ENCODE peak calls at places on chromosomes 3 and 15, in ten cellular contexts. One of them, this sample, is unnamed.

GRCh38 chr3:121175083-121175482 is 267.1 kb downstream of the STXBP5L start:
- DNase-seq in left ventricle myocardium inferior: no peak
- DNase-seq in iris pigment epithelial cell: no peak
- DNase-seq in foreskin melanocyte: no peak
- DNase-seq in colonic mucosa: no peak
- DNase-seq in stimulated activated CD8-positive, alpha-beta memory T cell treated with anti-CD3 and anti-CD28 coated beads, Interleukin-4, amount 100 ng/mL, for 1 hour: no peak
- DNase-seq in CD8-positive, alpha-beta memory T cell: no peak
- DNase-seq in H9: no peak
- DNase-seq in activated CD8-positive, alpha-beta memory T cell treated with anti-CD3 and anti-CD28 coated beads for 24 hours: no peak
- DNase-seq in activated T-cell treated with anti-CD3 and anti-CD28 coated beads for 1 hour: no peak
- DNase-seq in this sample: no peak

GRCh38 chr15:29871401-29871800 is 49.1 kb upstream of the TJP1 start:
- DNase-seq in left ventricle myocardium inferior: peak; percentile 65
- DNase-seq in iris pigment epithelial cell: no peak
- DNase-seq in foreskin melanocyte: peak; percentile 13
- DNase-seq in colonic mucosa: no peak
- DNase-seq in stimulated activated CD8-positive, alpha-beta memory T cell treated with anti-CD3 and anti-CD28 coated beads, Interleukin-4, amount 100 ng/mL, for 1 hour: no peak
- DNase-seq in CD8-positive, alpha-beta memory T cell: no peak
- DNase-seq in H9: no peak
- DNase-seq in activated CD8-positive, alpha-beta memory T cell treated with anti-CD3 and anti-CD28 coated beads for 24 hours: no peak
- DNase-seq in activated T-cell treated with anti-CD3 and anti-CD28 coated beads for 1 hour: no peak
- DNase-seq in this sample: no peak

GRCh38 chr3:123283074-123283473 is 81.3 kb downstream of the SEC22A start:
- DNase-seq in left ventricle myocardium inferior: no peak
- DNase-seq in iris pigment epithelial cell: no peak
- DNase-seq in foreskin melanocyte: no peak
- DNase-seq in colonic mucosa: no peak
- DNase-seq in stimulated activated CD8-positive, alpha-beta memory T cell treated with anti-CD3 and anti-CD28 coated beads, Interleukin-4, amount 100 ng/mL, for 1 hour: no peak
- DNase-seq in CD8-positive, alpha-beta memory T cell: no peak
- DNase-seq in H9: no peak
- DNase-seq in activated CD8-positive, alpha-beta memory T cell treated with anti-CD3 and anti-CD28 coated beads for 24 hours: no peak
- DNase-seq in activated T-cell treated with anti-CD3 and anti-CD28 coated beads for 1 hour: no peak
- DNase-seq in this sample: no peak

GRCh38 chr15:29092376-29093064 is 177.1 kb downstream of the NSMCE3 start:
- DNase-seq in left ventricle myocardium inferior: no peak
- DNase-seq in iris pigment epithelial cell: no peak
- DNase-seq in foreskin melanocyte: no peak
- DNase-seq in colonic mucosa: no peak
- DNase-seq in stimulated activated CD8-positive, alpha-beta memory T cell treated with anti-CD3 and anti-CD28 coated beads, Interleukin-4, amount 100 ng/mL, for 1 hour: no peak
- DNase-seq in CD8-positive, alpha-beta memory T cell: no peak
- DNase-seq in H9: no peak
- DNase-seq in activated CD8-positive, alpha-beta memory T cell treated with anti-CD3 and anti-CD28 coated beads for 24 hours: no peak
- DNase-seq in activated T-cell treated with anti-CD3 and anti-CD28 coated beads for 1 hour: no peak
- DNase-seq in this sample: no peak

GRCh38 chr3:116064646-116065045 is 380.6 kb downstream of the LSAMP start:
- DNase-seq in left ventricle myocardium inferior: no peak
- DNase-seq in iris pigment epithelial cell: peak; percentile 15
- DNase-seq in foreskin melanocyte: no peak
- DNase-seq in colonic mucosa: no peak
- DNase-seq in stimulated activated CD8-positive, alpha-beta memory T cell treated with anti-CD3 and anti-CD28 coated beads, Interleukin-4, amount 100 ng/mL, for 1 hour: no peak
- DNase-seq in CD8-positive, alpha-beta memory T cell: no peak
- DNase-seq in H9: no peak
- DNase-seq in activated CD8-positive, alpha-beta memory T cell treated with anti-CD3 and anti-CD28 coated beads for 24 hours: no peak
- DNase-seq in activated T-cell treated with anti-CD3 and anti-CD28 coated beads for 1 hour: no peak
- DNase-seq in this sample: no peak

GRCh38 chr15:95347846-95348245 is 982.7 kb upstream of the NR2F2 start:
- DNase-seq in left ventricle myocardium inferior: no peak
- DNase-seq in iris pigment epithelial cell: no peak
- DNase-seq in foreskin melanocyte: no peak
- DNase-seq in colonic mucosa: no peak
- DNase-seq in stimulated activated CD8-positive, alpha-beta memory T cell treated with anti-CD3 and anti-CD28 coated beads, Interleukin-4, amount 100 ng/mL, for 1 hour: no peak
- DNase-seq in CD8-positive, alpha-beta memory T cell: no peak
- DNase-seq in H9: peak; percentile 35
- DNase-seq in activated CD8-positive, alpha-beta memory T cell treated with anti-CD3 and anti-CD28 coated beads for 24 hours: no peak
- DNase-seq in activated T-cell treated with anti-CD3 and anti-CD28 coated beads for 1 hour: no peak
- DNase-seq in this sample: no peak

GRCh38 chr3:160804762-160805161 is 48.7 kb downstream of the PPM1L start:
- DNase-seq in left ventricle myocardium inferior: peak; percentile 48
- DNase-seq in iris pigment epithelial cell: no peak
- DNase-seq in foreskin melanocyte: peak; percentile 35
- DNase-seq in colonic mucosa: no peak
- DNase-seq in stimulated activated CD8-positive, alpha-beta memory T cell treated with anti-CD3 and anti-CD28 coated beads, Interleukin-4, amount 100 ng/mL, for 1 hour: no peak
- DNase-seq in CD8-positive, alpha-beta memory T cell: no peak
- DNase-seq in H9: no peak
- DNase-seq in activated CD8-positive, alpha-beta memory T cell treated with anti-CD3 and anti-CD28 coated beads for 24 hours: no peak
- DNase-seq in activated T-cell treated with anti-CD3 and anti-CD28 coated beads for 1 hour: no peak
- DNase-seq in this sample: no peak

GRCh38 chr15:53586815-53587214 is 172.6 kb downstream of the WDR72 start:
- DNase-seq in left ventricle myocardium inferior: no peak
- DNase-seq in iris pigment epithelial cell: no peak
- DNase-seq in foreskin melanocyte: peak; percentile 75
- DNase-seq in colonic mucosa: peak; percentile 80
- DNase-seq in stimulated activated CD8-positive, alpha-beta memory T cell treated with anti-CD3 and anti-CD28 coated beads, Interleukin-4, amount 100 ng/mL, for 1 hour: no peak
- DNase-seq in CD8-positive, alpha-beta memory T cell: no peak
- DNase-seq in H9: peak; percentile 81
- DNase-seq in activated CD8-positive, alpha-beta memory T cell treated with anti-CD3 and anti-CD28 coated beads for 24 hours: no peak
- DNase-seq in activated T-cell treated with anti-CD3 and anti-CD28 coated beads for 1 hour: no peak
- DNase-seq in this sample: peak; percentile 0

GRCh38 chr3:12440927-12441326 is 43.4 kb upstream of the TSEN2 start:
- DNase-seq in left ventricle myocardium inferior: peak; percentile 75
- DNase-seq in iris pigment epithelial cell: peak; percentile 30
- DNase-seq in foreskin melanocyte: no peak
- DNase-seq in colonic mucosa: no peak
- DNase-seq in stimulated activated CD8-positive, alpha-beta memory T cell treated with anti-CD3 and anti-CD28 coated beads, Interleukin-4, amount 100 ng/mL, for 1 hour: no peak
- DNase-seq in CD8-positive, alpha-beta memory T cell: no peak
- DNase-seq in H9: peak; percentile 43
- DNase-seq in activated CD8-positive, alpha-beta memory T cell treated with anti-CD3 and anti-CD28 coated beads for 24 hours: no peak
- DNase-seq in activated T-cell treated with anti-CD3 and anti-CD28 coated beads for 1 hour: no peak
- DNase-seq in this sample: no peak

GRCh38 chr3:184386047-184386806 is 6.4 kb downstream of the CHRD start:
- DNase-seq in left ventricle myocardium inferior: no peak
- DNase-seq in iris pigment epithelial cell: no peak
- DNase-seq in foreskin melanocyte: no peak
- DNase-seq in colonic mucosa: no peak
- DNase-seq in stimulated activated CD8-positive, alpha-beta memory T cell treated with anti-CD3 and anti-CD28 coated beads, Interleukin-4, amount 100 ng/mL, for 1 hour: no peak
- DNase-seq in CD8-positive, alpha-beta memory T cell: no peak
- DNase-seq in H9: peak; percentile 46
- DNase-seq in activated CD8-positive, alpha-beta memory T cell treated with anti-CD3 and anti-CD28 coated beads for 24 hours: no peak
- DNase-seq in activated T-cell treated with anti-CD3 and anti-CD28 coated beads for 1 hour: no peak
- DNase-seq in this sample: no peak

GRCh38 chr3:127482216-127483004 is 108.1 kb downstream of the TPRA1 start:
- DNase-seq in left ventricle myocardium inferior: no peak
- DNase-seq in iris pigment epithelial cell: no peak
- DNase-seq in foreskin melanocyte: no peak
- DNase-seq in colonic mucosa: no peak
- DNase-seq in stimulated activated CD8-positive, alpha-beta memory T cell treated with anti-CD3 and anti-CD28 coated beads, Interleukin-4, amount 100 ng/mL, for 1 hour: no peak
- DNase-seq in CD8-positive, alpha-beta memory T cell: no peak
- DNase-seq in H9: peak; percentile 5
- DNase-seq in activated CD8-positive, alpha-beta memory T cell treated with anti-CD3 and anti-CD28 coated beads for 24 hours: peak; percentile 51
- DNase-seq in activated T-cell treated with anti-CD3 and anti-CD28 coated beads for 1 hour: no peak
- DNase-seq in this sample: no peak

GRCh38 chr15:90646662-90647305 is 70.4 kb upstream of the BLM start:
- DNase-seq in left ventricle myocardium inferior: no peak
- DNase-seq in iris pigment epithelial cell: no peak
- DNase-seq in foreskin melanocyte: no peak
- DNase-seq in colonic mucosa: no peak
- DNase-seq in stimulated activated CD8-positive, alpha-beta memory T cell treated with anti-CD3 and anti-CD28 coated beads, Interleukin-4, amount 100 ng/mL, for 1 hour: no peak
- DNase-seq in CD8-positive, alpha-beta memory T cell: no peak
- DNase-seq in H9: no peak
- DNase-seq in activated CD8-positive, alpha-beta memory T cell treated with anti-CD3 and anti-CD28 coated beads for 24 hours: no peak
- DNase-seq in activated T-cell treated with anti-CD3 and anti-CD28 coated beads for 1 hour: no peak
- DNase-seq in this sample: no peak

GRCh38 chr15:48373855-48374421 is 42.7 kb downstream of the DUT start:
- DNase-seq in left ventricle myocardium inferior: peak; percentile 23
- DNase-seq in iris pigment epithelial cell: peak; percentile 95
- DNase-seq in foreskin melanocyte: no peak
- DNase-seq in colonic mucosa: no peak
- DNase-seq in stimulated activated CD8-positive, alpha-beta memory T cell treated with anti-CD3 and anti-CD28 coated beads, Interleukin-4, amount 100 ng/mL, for 1 hour: no peak
- DNase-seq in CD8-positive, alpha-beta memory T cell: no peak
- DNase-seq in H9: no peak
- DNase-seq in activated CD8-positive, alpha-beta memory T cell treated with anti-CD3 and anti-CD28 coated beads for 24 hours: no peak
- DNase-seq in activated T-cell treated with anti-CD3 and anti-CD28 coated beads for 1 hour: no peak
- DNase-seq in this sample: no peak

GRCh38 chr3:8491750-8492149 is 9.9 kb upstream of the LMCD1 start:
- DNase-seq in left ventricle myocardium inferior: peak; percentile 59
- DNase-seq in iris pigment epithelial cell: no peak
- DNase-seq in foreskin melanocyte: no peak
- DNase-seq in colonic mucosa: peak; percentile 29
- DNase-seq in stimulated activated CD8-positive, alpha-beta memory T cell treated with anti-CD3 and anti-CD28 coated beads, Interleukin-4, amount 100 ng/mL, for 1 hour: no peak
- DNase-seq in CD8-positive, alpha-beta memory T cell: no peak
- DNase-seq in H9: no peak
- DNase-seq in activated CD8-positive, alpha-beta memory T cell treated with anti-CD3 and anti-CD28 coated beads for 24 hours: no peak
- DNase-seq in activated T-cell treated with anti-CD3 and anti-CD28 coated beads for 1 hour: no peak
- DNase-seq in this sample: no peak

GRCh38 chr3:20079621-20080020 is 39.4 kb downstream of the KAT2B start:
- DNase-seq in left ventricle myocardium inferior: no peak
- DNase-seq in iris pigment epithelial cell: no peak
- DNase-seq in foreskin melanocyte: no peak
- DNase-seq in colonic mucosa: no peak
- DNase-seq in stimulated activated CD8-positive, alpha-beta memory T cell treated with anti-CD3 and anti-CD28 coated beads, Interleukin-4, amount 100 ng/mL, for 1 hour: no peak
- DNase-seq in CD8-positive, alpha-beta memory T cell: no peak
- DNase-seq in H9: no peak
- DNase-seq in activated CD8-positive, alpha-beta memory T cell treated with anti-CD3 and anti-CD28 coated beads for 24 hours: no peak
- DNase-seq in activated T-cell treated with anti-CD3 and anti-CD28 coated beads for 1 hour: no peak
- DNase-seq in this sample: no peak

GRCh38 chr15:59691194-59691805 is 2.2 kb upstream of the BNIP2 start:
- DNase-seq in left ventricle myocardium inferior: no peak
- DNase-seq in iris pigment epithelial cell: peak; percentile 53
- DNase-seq in foreskin melanocyte: peak; percentile 41
- DNase-seq in colonic mucosa: peak; percentile 55
- DNase-seq in stimulated activated CD8-positive, alpha-beta memory T cell treated with anti-CD3 and anti-CD28 coated beads, Interleukin-4, amount 100 ng/mL, for 1 hour: peak; percentile 17
- DNase-seq in CD8-positive, alpha-beta memory T cell: no peak
- DNase-seq in H9: no peak
- DNase-seq in activated CD8-positive, alpha-beta memory T cell treated with anti-CD3 and anti-CD28 coated beads for 24 hours: no peak
- DNase-seq in activated T-cell treated with anti-CD3 and anti-CD28 coated beads for 1 hour: peak; percentile 33
- DNase-seq in this sample: no peak

GRCh38 chr3:181709537-181710279 is 2.0 kb upstream of the SOX2 start:
- DNase-seq in left ventricle myocardium inferior: peak; percentile 62
- DNase-seq in iris pigment epithelial cell: peak; percentile 55
- DNase-seq in foreskin melanocyte: no peak
- DNase-seq in colonic mucosa: peak; percentile 82
- DNase-seq in stimulated activated CD8-positive, alpha-beta memory T cell treated with anti-CD3 and anti-CD28 coated beads, Interleukin-4, amount 100 ng/mL, for 1 hour: peak; percentile 21
- DNase-seq in CD8-positive, alpha-beta memory T cell: peak; percentile 36
- DNase-seq in H9: peak; percentile 75
- DNase-seq in activated CD8-positive, alpha-beta memory T cell treated with anti-CD3 and anti-CD28 coated beads for 24 hours: peak; percentile 80
- DNase-seq in activated T-cell treated with anti-CD3 and anti-CD28 coated beads for 1 hour: peak; percentile 52
- DNase-seq in this sample: no peak

GRCh38 chr3:142056656-142057330 is 92.6 kb downstream of the TFDP2 start:
- DNase-seq in left ventricle myocardium inferior: no peak
- DNase-seq in iris pigment epithelial cell: no peak
- DNase-seq in foreskin melanocyte: no peak
- DNase-seq in colonic mucosa: no peak
- DNase-seq in stimulated activated CD8-positive, alpha-beta memory T cell treated with anti-CD3 and anti-CD28 coated beads, Interleukin-4, amount 100 ng/mL, for 1 hour: no peak
- DNase-seq in CD8-positive, alpha-beta memory T cell: no peak
- DNase-seq in H9: no peak
- DNase-seq in activated CD8-positive, alpha-beta memory T cell treated with anti-CD3 and anti-CD28 coated beads for 24 hours: no peak
- DNase-seq in activated T-cell treated with anti-CD3 and anti-CD28 coated beads for 1 hour: no peak
- DNase-seq in this sample: no peak

GRCh38 chr3:127180859-127181258 is 12.1 kb upstream of the PRR23E start:
- DNase-seq in left ventricle myocardium inferior: no peak
- DNase-seq in iris pigment epithelial cell: no peak
- DNase-seq in foreskin melanocyte: no peak
- DNase-seq in colonic mucosa: peak; percentile 9
- DNase-seq in stimulated activated CD8-positive, alpha-beta memory T cell treated with anti-CD3 and anti-CD28 coated beads, Interleukin-4, amount 100 ng/mL, for 1 hour: no peak
- DNase-seq in CD8-positive, alpha-beta memory T cell: no peak
- DNase-seq in H9: no peak
- DNase-seq in activated CD8-positive, alpha-beta memory T cell treated with anti-CD3 and anti-CD28 coated beads for 24 hours: no peak
- DNase-seq in activated T-cell treated with anti-CD3 and anti-CD28 coated beads for 1 hour: no peak
- DNase-seq in this sample: no peak

GRCh38 chr3:136141891-136142290 is 54.2 kb downstream of the MSL2 start:
- DNase-seq in left ventricle myocardium inferior: no peak
- DNase-seq in iris pigment epithelial cell: no peak
- DNase-seq in foreskin melanocyte: no peak
- DNase-seq in colonic mucosa: no peak
- DNase-seq in stimulated activated CD8-positive, alpha-beta memory T cell treated with anti-CD3 and anti-CD28 coated beads, Interleukin-4, amount 100 ng/mL, for 1 hour: no peak
- DNase-seq in CD8-positive, alpha-beta memory T cell: no peak
- DNase-seq in H9: no peak
- DNase-seq in activated CD8-positive, alpha-beta memory T cell treated with anti-CD3 and anti-CD28 coated beads for 24 hours: no peak
- DNase-seq in activated T-cell treated with anti-CD3 and anti-CD28 coated beads for 1 hour: no peak
- DNase-seq in this sample: no peak

GRCh38 chr3:10204921-10205320 is 40.2 kb downstream of the IRAK2 start:
- DNase-seq in left ventricle myocardium inferior: no peak
- DNase-seq in iris pigment epithelial cell: no peak
- DNase-seq in foreskin melanocyte: no peak
- DNase-seq in colonic mucosa: no peak
- DNase-seq in stimulated activated CD8-positive, alpha-beta memory T cell treated with anti-CD3 and anti-CD28 coated beads, Interleukin-4, amount 100 ng/mL, for 1 hour: no peak
- DNase-seq in CD8-positive, alpha-beta memory T cell: no peak
- DNase-seq in H9: no peak
- DNase-seq in activated CD8-positive, alpha-beta memory T cell treated with anti-CD3 and anti-CD28 coated beads for 24 hours: no peak
- DNase-seq in activated T-cell treated with anti-CD3 and anti-CD28 coated beads for 1 hour: no peak
- DNase-seq in this sample: no peak

GRCh38 chr3:38460377-38461085 is 6.8 kb downstream of the ACVR2B start:
- DNase-seq in left ventricle myocardium inferior: no peak
- DNase-seq in iris pigment epithelial cell: no peak
- DNase-seq in foreskin melanocyte: no peak
- DNase-seq in colonic mucosa: no peak
- DNase-seq in stimulated activated CD8-positive, alpha-beta memory T cell treated with anti-CD3 and anti-CD28 coated beads, Interleukin-4, amount 100 ng/mL, for 1 hour: no peak
- DNase-seq in CD8-positive, alpha-beta memory T cell: no peak
- DNase-seq in H9: no peak
- DNase-seq in activated CD8-positive, alpha-beta memory T cell treated with anti-CD3 and anti-CD28 coated beads for 24 hours: no peak
- DNase-seq in activated T-cell treated with anti-CD3 and anti-CD28 coated beads for 1 hour: no peak
- DNase-seq in this sample: no peak

GRCh38 chr3:182309120-182309519 is 484.2 kb upstream of the ATP11B start:
- DNase-seq in left ventricle myocardium inferior: no peak
- DNase-seq in iris pigment epithelial cell: no peak
- DNase-seq in foreskin melanocyte: peak; percentile 35
- DNase-seq in colonic mucosa: no peak
- DNase-seq in stimulated activated CD8-positive, alpha-beta memory T cell treated with anti-CD3 and anti-CD28 coated beads, Interleukin-4, amount 100 ng/mL, for 1 hour: no peak
- DNase-seq in CD8-positive, alpha-beta memory T cell: no peak
- DNase-seq in H9: no peak
- DNase-seq in activated CD8-positive, alpha-beta memory T cell treated with anti-CD3 and anti-CD28 coated beads for 24 hours: no peak
- DNase-seq in activated T-cell treated with anti-CD3 and anti-CD28 coated beads for 1 hour: no peak
- DNase-seq in this sample: no peak

GRCh38 chr3:170745211-170745718 is 124.7 kb downstream of the RPL22L1 start:
- DNase-seq in left ventricle myocardium inferior: no peak
- DNase-seq in iris pigment epithelial cell: peak; percentile 62
- DNase-seq in foreskin melanocyte: no peak
- DNase-seq in colonic mucosa: no peak
- DNase-seq in stimulated activated CD8-positive, alpha-beta memory T cell treated with anti-CD3 and anti-CD28 coated beads, Interleukin-4, amount 100 ng/mL, for 1 hour: no peak
- DNase-seq in CD8-positive, alpha-beta memory T cell: no peak
- DNase-seq in H9: no peak
- DNase-seq in activated CD8-positive, alpha-beta memory T cell treated with anti-CD3 and anti-CD28 coated beads for 24 hours: no peak
- DNase-seq in activated T-cell treated with anti-CD3 and anti-CD28 coated beads for 1 hour: no peak
- DNase-seq in this sample: no peak

GRCh38 chr15:33194704-33195261 is at the start of gene FMN1:
- DNase-seq in left ventricle myocardium inferior: peak; percentile 94
- DNase-seq in iris pigment epithelial cell: peak; percentile 93
- DNase-seq in foreskin melanocyte: peak; percentile 86
- DNase-seq in colonic mucosa: peak; percentile 96
- DNase-seq in stimulated activated CD8-positive, alpha-beta memory T cell treated with anti-CD3 and anti-CD28 coated beads, Interleukin-4, amount 100 ng/mL, for 1 hour: peak; percentile 84
- DNase-seq in CD8-positive, alpha-beta memory T cell: peak; percentile 81
- DNase-seq in H9: peak; percentile 99
- DNase-seq in activated CD8-positive, alpha-beta memory T cell treated with anti-CD3 and anti-CD28 coated beads for 24 hours: peak; percentile 94
- DNase-seq in activated T-cell treated with anti-CD3 and anti-CD28 coated beads for 1 hour: peak; percentile 87
- DNase-seq in this sample: peak; percentile 55

GRCh38 chr15:71237456-71238188 is 122.4 kb downstream of the THSD4 start:
- DNase-seq in left ventricle myocardium inferior: peak; percentile 83
- DNase-seq in iris pigment epithelial cell: peak; percentile 99
- DNase-seq in foreskin melanocyte: no peak
- DNase-seq in colonic mucosa: peak; percentile 84
- DNase-seq in stimulated activated CD8-positive, alpha-beta memory T cell treated with anti-CD3 and anti-CD28 coated beads, Interleukin-4, amount 100 ng/mL, for 1 hour: no peak
- DNase-seq in CD8-positive, alpha-beta memory T cell: no peak
- DNase-seq in H9: no peak
- DNase-seq in activated CD8-positive, alpha-beta memory T cell treated with anti-CD3 and anti-CD28 coated beads for 24 hours: no peak
- DNase-seq in activated T-cell treated with anti-CD3 and anti-CD28 coated beads for 1 hour: no peak
- DNase-seq in this sample: no peak

GRCh38 chr3:42270561-42270960 is 4.6 kb upstream of the CCK start:
- DNase-seq in left ventricle myocardium inferior: no peak
- DNase-seq in iris pigment epithelial cell: no peak
- DNase-seq in foreskin melanocyte: no peak
- DNase-seq in colonic mucosa: no peak
- DNase-seq in stimulated activated CD8-positive, alpha-beta memory T cell treated with anti-CD3 and anti-CD28 coated beads, Interleukin-4, amount 100 ng/mL, for 1 hour: no peak
- DNase-seq in CD8-positive, alpha-beta memory T cell: no peak
- DNase-seq in H9: no peak
- DNase-seq in activated CD8-positive, alpha-beta memory T cell treated with anti-CD3 and anti-CD28 coated beads for 24 hours: no peak
- DNase-seq in activated T-cell treated with anti-CD3 and anti-CD28 coated beads for 1 hour: no peak
- DNase-seq in this sample: no peak

GRCh38 chr3:155102329-155102728 is 22.2 kb downstream of the MME start:
- DNase-seq in left ventricle myocardium inferior: no peak
- DNase-seq in iris pigment epithelial cell: peak; percentile 79
- DNase-seq in foreskin melanocyte: no peak
- DNase-seq in colonic mucosa: no peak
- DNase-seq in stimulated activated CD8-positive, alpha-beta memory T cell treated with anti-CD3 and anti-CD28 coated beads, Interleukin-4, amount 100 ng/mL, for 1 hour: no peak
- DNase-seq in CD8-positive, alpha-beta memory T cell: no peak
- DNase-seq in H9: no peak
- DNase-seq in activated CD8-positive, alpha-beta memory T cell treated with anti-CD3 and anti-CD28 coated beads for 24 hours: no peak
- DNase-seq in activated T-cell treated with anti-CD3 and anti-CD28 coated beads for 1 hour: no peak
- DNase-seq in this sample: no peak

This sample was measured in GM12891.